ENCODE peak calls at places on chromosomes 12 and 14, in nine cellular contexts. D is iPS DF 6.9; J is neuronal stem cell; B is heart right ventricle; R is MM.1S; Y is CD4-positive, CD25-positive, alpha-beta regulatory T cell; A is hepatocyte; M is Caco-2; P is mammary epithelial cell. L is an unnamed sample. For H3K4me1 and H3K27me3, the result is how much of the 10 kb centered on the place peaks cover.

GRCh38 chr12:32051511-32052299 is 54.9 kb upstream of the BICD1 start:
- DNase-seq in D (no peak), J (no peak), B (no peak), R (no peak), Y (no peak), A (peak), M (no peak), P (peak), L (no peak)

GRCh38 chr12:6752181-6752930 is 585 bp downstream of the MLF2 start:
- DNase-seq in D (no peak), J (no peak), B (peak), R (no peak), Y (peak), A (peak), M (peak), P (peak), L (peak)

GRCh38 chr12:55679691-55680090 is 28.0 kb downstream of the ITGA7 start:
- DNase-seq in D (no peak), J (no peak), B (no peak), R (no peak), Y (no peak), A (no peak), M (no peak), P (no peak), L (no peak)

GRCh38 chr12:8697120-8697475 is 693 bp upstream of the RIMKLB start:
- DNase-seq in D (no peak), J (no peak), B (peak), R (no peak), Y (peak), A (peak), M (peak), P (peak), L (peak)

GRCh38 chr12:64840129-64840528 is 15.7 kb downstream of the TBC1D30 start:
- DNase-seq in D (no peak), J (no peak), B (no peak), R (no peak), Y (no peak), A (peak), M (no peak), P (no peak), L (no peak)

GRCh38 chr12:15886372-15887042 is 4.3 kb downstream of the STRAP start:
- DNase-seq in D (no peak), J (no peak), B (no peak), R (no peak), Y (no peak), A (no peak), M (no peak), P (no peak), L (no peak)

GRCh38 chr14:65360144-65360784 is 52.3 kb upstream of the FUT8 start:
- DNase-seq in D (no peak), J (no peak), B (no peak), R (no peak), Y (no peak), A (no peak), M (no peak), P (peak), L (no peak)

GRCh38 chr12:111033281-111034147 is 113.1 kb upstream of the MYL2 start:
- DNase-seq in D (no peak), J (peak), B (no peak), R (no peak), Y (no peak), A (peak), M (no peak), P (no peak), L (no peak)

GRCh38 chr12:53004582-53004981 is 1.7 kb upstream of the EIF4B start:
- DNase-seq in D (no peak), J (no peak), B (no peak), R (no peak), Y (no peak), A (peak), M (peak), P (no peak), L (peak)

GRCh38 chr14:21026251-21026987 is 1.6 kb upstream of the NDRG2 start:
- DNase-seq in D (no peak), J (no peak), B (no peak), R (no peak), Y (no peak), A (no peak), M (no peak), P (no peak), L (no peak)

GRCh38 chr14:103126088-103126872 is 3.0 kb downstream of the TNFAIP2 start:
- DNase-seq in D (no peak), J (no peak), B (no peak), R (no peak), Y (no peak), A (no peak), M (no peak), P (no peak), L (no peak)
- H3K4me1 ChIP-seq in D (under half), J (under half), B (half or more), R (under half), Y (under half), A (under half), M (under half), P (under half), L (under half)

GRCh38 chr14:95318399-95318834 is 1.3 kb downstream of the CLMN start:
- DNase-seq in D (no peak), J (no peak), B (no peak), R (peak), Y (no peak), A (peak), M (no peak), P (no peak), L (no peak)
- H3K27me3 ChIP-seq in D (under half), J (under half), B (under half), R (under half), Y (under half), A (under half), M (under half), P (under half), L (under half)

GRCh38 chr14:79465651-79466050 is 745.7 kb downstream of the DIO2 start:
- DNase-seq in D (no peak), J (no peak), B (no peak), R (no peak), Y (no peak), A (no peak), M (no peak), P (no peak), L (no peak)

GRCh38 chr14:79467837-79468236 is 743.5 kb downstream of the DIO2 start:
- DNase-seq in D (no peak), J (no peak), B (no peak), R (no peak), Y (no peak), A (peak), M (peak), P (no peak), L (no peak)

GRCh38 chr14:79466938-79467527 is 744.3 kb downstream of the DIO2 start:
- DNase-seq in D (no peak), J (no peak), B (no peak), R (no peak), Y (no peak), A (no peak), M (no peak), P (no peak), L (no peak)

GRCh38 chr14:79468491-79468890 is 742.8 kb downstream of the DIO2 start:
- DNase-seq in D (no peak), J (no peak), B (no peak), R (no peak), Y (no peak), A (no peak), M (no peak), P (no peak), L (no peak)

GRCh38 chr14:79464468-79464867 is 746.8 kb downstream of the DIO2 start:
- DNase-seq in D (no peak), J (no peak), B (no peak), R (no peak), Y (no peak), A (no peak), M (no peak), P (no peak), L (no peak)
- H3K4me1 ChIP-seq in D (under half), J (under half), B (under half), R (under half), Y (under half), A (under half), M (under half), P (under half), L (under half)

GRCh38 chr12:48018618-48018995 is 14.3 kb upstream of the COL2A1 start:
- DNase-seq in D (no peak), J (no peak), B (no peak), R (no peak), Y (no peak), A (no peak), M (no peak), P (no peak), L (no peak)

GRCh38 chr12:48017921-48018617 is 13.8 kb upstream of the COL2A1 start:
- DNase-seq in D (no peak), J (no peak), B (no peak), R (no peak), Y (no peak), A (no peak), M (no peak), P (no peak), L (no peak)

GRCh38 chr12:48017496-48017895 is 13.2 kb upstream of the COL2A1 start:
- DNase-seq in D (no peak), J (no peak), B (no peak), R (no peak), Y (no peak), A (no peak), M (no peak), P (no peak), L (no peak)

GRCh38 chr12:48021485-48022179 is 17.4 kb upstream of the COL2A1 start:
- DNase-seq in D (no peak), J (no peak), B (no peak), R (no peak), Y (no peak), A (peak), M (peak), P (no peak), L (peak)

DNA sequence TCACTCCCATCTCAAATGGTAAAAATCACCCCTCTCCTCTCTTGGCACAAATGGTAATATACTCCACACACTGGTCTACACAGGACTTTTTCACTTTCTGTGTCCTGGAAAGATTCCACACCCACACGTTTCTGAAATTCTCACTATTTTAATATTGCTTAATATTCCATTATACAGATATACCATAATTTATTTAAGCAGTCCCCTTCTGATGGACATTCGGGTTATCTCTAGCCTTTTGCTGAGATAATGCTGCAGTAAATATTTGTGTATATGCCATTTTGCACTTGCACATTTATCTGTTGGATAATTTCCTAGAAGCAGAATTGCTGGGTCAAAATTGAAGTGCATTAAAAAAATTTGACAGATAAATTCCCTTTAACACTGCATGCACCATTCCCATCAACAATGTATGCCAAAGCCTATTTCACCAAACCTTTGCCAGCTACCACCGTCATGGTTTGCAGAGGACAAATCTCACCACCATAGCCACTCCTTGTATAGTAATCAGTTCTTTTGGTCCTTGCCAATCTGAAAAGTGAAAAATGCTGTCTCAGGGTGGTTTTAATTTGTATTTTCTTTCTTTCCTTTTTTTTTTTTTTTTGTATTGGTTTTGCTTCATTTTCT is 15.5 kb upstream of the COL2A1 start:
- DNase-seq in D (no peak), J (no peak), B (no peak), R (peak), Y (no peak), A (no peak), M (no peak), P (no peak), L (no peak)
- H3K27me3 ChIP-seq in D (half or more), J (under half), B (under half), R (under half), Y (under half), A (under half), M (under half), P (under half), L (under half)

DNA sequence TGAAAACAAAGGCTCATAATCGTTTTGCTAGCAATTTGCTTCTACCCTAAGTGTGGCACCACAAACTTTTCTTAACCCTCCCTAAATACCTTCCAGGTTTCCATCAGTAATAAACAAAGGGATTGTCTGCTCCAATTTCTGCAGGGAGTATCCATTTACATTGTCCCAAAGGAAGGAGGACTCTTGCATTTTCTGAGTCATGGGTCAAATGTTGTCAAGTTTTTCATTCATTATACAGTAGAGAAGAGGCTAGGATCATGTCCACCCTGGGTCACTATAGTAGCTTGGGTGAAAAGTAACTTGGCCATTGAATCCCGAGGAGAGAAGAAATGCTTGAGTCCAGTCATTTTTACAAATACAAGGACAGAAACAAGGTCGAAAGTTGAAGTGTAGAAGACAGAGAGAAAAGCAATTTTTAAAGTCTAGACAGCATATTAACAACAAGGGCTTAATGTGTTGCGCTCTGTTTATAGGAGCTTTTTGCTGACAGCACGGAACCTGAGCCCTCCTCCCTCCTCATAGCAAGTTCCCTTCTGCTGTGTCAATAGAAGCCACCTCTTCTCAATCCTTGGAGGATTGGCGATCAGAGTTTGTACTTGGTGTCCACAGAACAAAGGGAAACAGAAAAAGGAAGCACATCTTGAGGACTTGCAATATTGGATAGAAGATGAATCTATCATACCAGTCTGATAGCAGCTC is 53.1 kb downstream of the TMEM30B start:
- DNase-seq in D (no peak), J (no peak), B (no peak), R (no peak), Y (no peak), A (no peak), M (no peak), P (no peak), L (no peak)
- H3K4me1 ChIP-seq in D (under half), J (under half), B (under half), R (under half), Y (under half), A (under half), M (under half), P (under half), L (under half)

DNA sequence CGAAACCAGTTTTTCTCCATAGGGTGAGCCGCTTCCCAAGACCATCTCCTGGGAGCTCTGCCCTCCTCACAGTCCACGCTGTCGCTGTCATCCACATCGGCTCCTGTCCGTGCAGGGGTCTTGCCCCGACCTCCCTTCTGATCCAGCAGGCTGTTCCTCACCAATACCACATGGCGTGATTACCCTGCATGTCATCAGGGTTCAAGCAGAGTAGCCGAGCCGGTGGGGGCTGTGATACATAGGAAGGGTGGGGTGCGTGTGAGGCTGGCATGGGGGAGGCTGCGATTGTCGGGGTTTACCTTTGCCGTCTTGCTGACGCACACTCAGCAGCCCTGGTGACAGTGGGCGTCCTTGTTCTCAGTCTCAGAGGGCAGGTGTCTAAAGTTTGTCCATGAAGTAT is 17.0 kb downstream of the TEDC1 start:
- DNase-seq in D (no peak), J (no peak), B (no peak), R (no peak), Y (no peak), A (no peak), M (no peak), P (no peak), L (no peak)
- H3K27me3 ChIP-seq in D (under half), J (under half), B (under half), R (half or more), Y (under half), A (under half), M (under half), P (under half), L (half or more)

GRCh38 chr12:12007713-12008231 is 63.0 kb upstream of the BCL2L14 start:
- DNase-seq in D (no peak), J (no peak), B (no peak), R (no peak), Y (no peak), A (no peak), M (no peak), P (no peak), L (no peak)

GRCh38 chr12:12008232-12008850 is 62.4 kb upstream of the BCL2L14 start:
- DNase-seq in D (no peak), J (no peak), B (no peak), R (no peak), Y (no peak), A (no peak), M (no peak), P (peak), L (no peak)

GRCh38 chr12:12007001-12007712 is 63.6 kb upstream of the BCL2L14 start:
- DNase-seq in D (no peak), J (no peak), B (no peak), R (no peak), Y (no peak), A (no peak), M (no peak), P (peak), L (no peak)

GRCh38 chr12:12010277-12011031 is 60.3 kb upstream of the BCL2L14 start:
- DNase-seq in D (no peak), J (no peak), B (peak), R (peak), Y (peak), A (no peak), M (no peak), P (peak), L (no peak)

GRCh38 chr12:12008931-12009611 is 61.7 kb upstream of the BCL2L14 start:
- DNase-seq in D (peak), J (peak), B (no peak), R (no peak), Y (peak), A (no peak), M (no peak), P (peak), L (peak)
- H3K4me1 ChIP-seq in D (under half), J (under half), B (under half), R (under half), Y (under half), A (under half), M (under half), P (under half), L (under half)

GRCh38 chr12:42557586-42558172 is 31.9 kb downstream of the PRICKLE1 start:
- DNase-seq in D (no peak), J (no peak), B (peak), R (no peak), Y (no peak), A (no peak), M (no peak), P (no peak), L (no peak)
- H3K27me3 ChIP-seq in D (under half), J (under half), B (under half), R (under half), Y (under half), A (under half), M (under half), P (under half), L (under half)